ENCODE peak calls at places on chromosomes 12 and 14, in seven cellular contexts. F, R, L, X, B, Y and U are unnamed samples.

GRCh38 chr12:75528272-75528671 is 16.9 kb upstream of the KRR1 start:
- DNase-seq in F (no peak), R (no peak), L (no peak), X (no peak), B (no peak), Y (no peak), U (no peak)

GRCh38 chr12:66693901-66694513 is 15.1 kb upstream of the GRIP1 start:
- DNase-seq in F (peak; percentile 52), R (peak; percentile 47), L (peak; percentile 23), X (peak; percentile 35), B (no peak), Y (peak; percentile 36), U (no peak)

GRCh38 chr12:124611559-124612391 is 44.4 kb upstream of the NCOR2 start:
- DNase-seq in F (no peak), R (no peak), L (no peak), X (no peak), B (no peak), Y (no peak), U (no peak)

GRCh38 chr12:60494249-60494648 is 898.4 kb downstream of the SLC16A7 start:
- DNase-seq in F (peak; percentile 31), R (peak; percentile 11), L (no peak), X (peak; percentile 32), B (no peak), Y (peak; percentile 4), U (no peak)

GRCh38 chr12:20044836-20045235 is 323.5 kb upstream of the PDE3A start:
- DNase-seq in F (no peak), R (no peak), L (no peak), X (no peak), B (no peak), Y (no peak), U (no peak)

GRCh38 chr14:61710853-61711817 is 15.8 kb downstream of the HIF1A start:
- DNase-seq in F (no peak), R (no peak), L (no peak), X (peak; percentile 32), B (no peak), Y (peak; percentile 8), U (no peak)

GRCh38 chr12:52749827-52750226 is 27.3 kb downstream of the KRT76 start:
- DNase-seq in F (no peak), R (no peak), L (no peak), X (no peak), B (no peak), Y (no peak), U (no peak)

GRCh38 chr14:73661872-73662271 is 17.1 kb downstream of the DNAL1 start:
- DNase-seq in F (no peak), R (no peak), L (no peak), X (no peak), B (no peak), Y (no peak), U (no peak)

GRCh38 chr14:96994999-96995398 is 197.8 kb downstream of the VRK1 start:
- DNase-seq in F (no peak), R (no peak), L (no peak), X (no peak), B (no peak), Y (no peak), U (no peak)

GRCh38 chr14:83120187-83120586 is 1586.5 kb upstream of the SEL1L start:
- DNase-seq in F (no peak), R (no peak), L (no peak), X (no peak), B (no peak), Y (no peak), U (no peak)

GRCh38 chr12:127013222-127013621 is 1253.7 kb upstream of the TMEM132C start:
- DNase-seq in F (no peak), R (no peak), L (no peak), X (no peak), B (no peak), Y (no peak), U (no peak)

GRCh38 chr12:69052613-69053408 is 119.8 kb upstream of the CPM start:
- DNase-seq in F (peak; percentile 24), R (no peak), L (peak; percentile 32), X (peak; percentile 91), B (peak; percentile 71), Y (no peak), U (peak; percentile 16)

GRCh38 chr12:54126696-54127537 is 61.9 kb downstream of the SMUG1 start:
- DNase-seq in F (no peak), R (peak; percentile 78), L (no peak), X (no peak), B (no peak), Y (no peak), U (peak; percentile 62)

GRCh38 chr12:132222096-132222807 is 78.0 kb downstream of the NOC4L start:
- DNase-seq in F (peak; percentile 71), R (no peak), L (peak; percentile 8), X (peak; percentile 28), B (no peak), Y (no peak), U (no peak)

GRCh38 chr12:129332286-129332685 is 479.0 kb downstream of the GLT1D1 start:
- DNase-seq in F (no peak), R (no peak), L (no peak), X (no peak), B (no peak), Y (no peak), U (no peak)

GRCh38 chr14:103801459-103801858 is 45.9 kb downstream of the PPP1R13B start:
- DNase-seq in F (no peak), R (peak; percentile 57), L (no peak), X (peak; percentile 37), B (no peak), Y (no peak), U (no peak)

GRCh38 chr14:20302042-20302761 is 3.5 kb downstream of the TTC5 start:
- DNase-seq in F (no peak), R (no peak), L (no peak), X (no peak), B (no peak), Y (peak; percentile 44), U (no peak)

GRCh38 chr14:101410126-101410525 is 151.2 kb upstream of the DIO3 start:
- DNase-seq in F (no peak), R (no peak), L (no peak), X (no peak), B (no peak), Y (no peak), U (no peak)

DNA sequence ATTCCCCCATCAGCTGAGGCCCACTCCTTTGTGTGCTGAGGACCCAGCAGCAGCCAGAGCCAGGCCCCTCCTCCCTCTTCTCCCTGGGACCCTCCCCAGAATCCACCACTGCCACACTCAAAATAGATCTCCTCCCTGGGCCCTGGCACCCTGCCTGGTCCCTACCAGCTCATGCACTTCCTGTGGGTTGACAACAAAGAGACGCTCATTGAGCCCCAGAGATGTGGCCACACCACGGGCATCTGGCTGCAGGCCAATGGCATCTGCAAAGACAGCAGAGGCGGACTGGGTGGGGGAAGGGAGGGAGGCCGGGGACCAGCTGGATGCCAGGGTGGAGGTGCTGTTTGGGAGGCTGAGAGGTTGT is 16.0 kb upstream of the ENDOU start:
- DNase-seq in F (peak; percentile 27), R (no peak), L (no peak), X (no peak), B (no peak), Y (no peak), U (no peak)
- TF ChIP-seq SP1 in F (no peak), R (no peak), L (no peak), X (no peak), B (no peak), Y (no peak), U (no peak)

GRCh38 chr14:105884808-105885281 is 358.5 kb downstream of the TMEM121 start:
- DNase-seq in F (no peak), R (no peak), L (no peak), X (no peak), B (no peak), Y (no peak), U (no peak)

GRCh38 chr14:105885561-105886320 is 359.4 kb downstream of the TMEM121 start:
- DNase-seq in F (no peak), R (no peak), L (no peak), X (no peak), B (no peak), Y (peak; percentile 1), U (peak; percentile 1)

GRCh38 chr14:105881021-105881930 is 354.9 kb downstream of the TMEM121 start:
- DNase-seq in F (no peak), R (no peak), L (no peak), X (no peak), B (no peak), Y (no peak), U (peak; percentile 1)

GRCh38 chr14:105882626-105883025 is 356.2 kb downstream of the TMEM121 start:
- DNase-seq in F (no peak), R (no peak), L (no peak), X (no peak), B (no peak), Y (no peak), U (peak; percentile 2)

DNA sequence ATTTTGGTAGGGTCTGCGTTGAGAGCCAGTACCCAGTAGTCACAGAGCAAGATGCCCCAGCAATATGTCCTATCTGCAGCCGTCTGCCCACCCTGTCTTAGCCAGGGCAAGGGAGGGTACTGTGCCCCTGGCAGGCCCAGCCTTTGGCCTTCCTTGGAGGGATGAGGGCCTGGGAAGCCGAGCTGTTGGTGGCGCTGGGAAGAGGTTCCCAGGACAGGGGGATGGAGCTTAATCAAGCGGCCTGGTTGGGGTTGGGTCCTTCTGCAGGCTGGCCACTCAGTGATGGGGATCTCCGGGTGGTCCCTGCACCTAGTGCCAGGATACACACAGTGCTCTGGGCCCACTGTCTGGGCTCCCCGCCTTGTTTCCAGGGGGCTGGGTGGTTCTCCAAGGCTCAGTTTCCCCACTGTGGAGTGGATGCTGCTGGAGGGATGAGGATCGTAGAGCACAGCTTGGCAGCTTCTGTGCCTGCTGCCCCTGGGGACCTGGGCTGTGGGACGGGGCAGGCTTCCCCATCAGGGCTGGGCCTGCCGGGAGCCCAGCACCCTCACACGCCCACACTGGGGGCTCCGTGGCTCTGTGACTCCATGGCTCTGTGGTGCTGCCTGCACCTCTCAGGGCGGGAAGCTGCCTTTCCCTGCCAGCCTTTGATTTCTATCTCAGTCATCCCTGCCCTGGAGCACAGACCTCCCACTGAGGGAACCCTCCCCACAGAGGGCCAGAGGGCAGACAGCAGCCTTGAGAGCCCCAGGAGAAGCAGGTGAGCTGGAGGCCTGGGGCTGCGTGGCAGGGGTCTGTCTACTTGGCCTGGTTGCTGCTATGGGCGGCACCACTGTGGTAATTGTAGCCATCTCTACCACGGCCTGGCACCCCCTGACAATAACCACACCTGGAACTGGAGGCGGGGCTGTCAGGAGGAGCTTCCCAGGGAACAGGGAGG is 357.0 kb downstream of the TMEM121 start:
- DNase-seq in F (no peak), R (no peak), L (no peak), X (no peak), B (no peak), Y (no peak), U (peak; percentile 1)
- TF ChIP-seq SP1 in F (no peak), R (no peak), L (no peak), X (no peak), B (no peak), Y (no peak), U (no peak)

GRCh38 chr14:55294603-55295002 is 23.4 kb downstream of the FBXO34 start:
- DNase-seq in F (no peak), R (no peak), L (no peak), X (no peak), B (no peak), Y (no peak), U (no peak)
- TF ChIP-seq SP1 in F (no peak), R (no peak), L (no peak), X (no peak), B (no peak), Y (no peak), U (no peak)

DNA sequence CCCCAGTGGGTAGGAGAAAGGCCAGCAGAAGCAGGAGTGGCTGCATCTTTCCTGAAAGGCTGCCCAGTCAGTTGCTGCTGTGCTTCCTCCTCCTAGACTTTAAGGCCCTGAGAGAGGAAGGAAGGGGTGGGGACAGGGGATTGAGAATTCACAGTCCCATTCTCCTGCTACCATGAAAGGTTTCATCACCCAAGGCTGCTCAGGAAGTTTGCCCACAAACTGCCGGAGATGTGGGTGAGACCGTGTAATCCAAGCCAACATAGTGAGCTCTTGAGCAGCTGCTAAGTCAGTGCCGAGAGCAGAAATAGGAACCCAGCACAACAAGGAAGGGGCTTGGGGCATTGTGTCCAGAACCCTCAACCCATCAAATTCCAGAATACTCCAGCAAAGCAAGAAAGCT is at the start of gene CTSG:
- DNase-seq in F (no peak), R (no peak), L (no peak), X (no peak), B (no peak), Y (no peak), U (no peak)
- TF ChIP-seq SP1 in F (no peak), R (no peak), L (no peak), X (no peak), B (no peak), Y (no peak), U (no peak)